ENCODE peak calls at places on chromosomes 4 and X, in four cellular contexts. One of them, this sample, is unnamed.

GRCh38 chr4:36316544-36317082 is 35.2 kb downstream of the DTHD1 start:
- DNase-seq in Calu3: no peak
- DNase-seq in SK-MEL-5: no peak
- DNase-seq in GM23248: no peak
- DNase-seq in this sample: no peak

GRCh38 chrX:140794642-140795041 is 85.1 kb downstream of the LINC00632 start:
- DNase-seq in Calu3: no peak
- DNase-seq in SK-MEL-5: no peak
- DNase-seq in GM23248: no peak
- DNase-seq in this sample: no peak

GRCh38 chrX:13778916-13779315 is 38.0 kb downstream of the GPM6B start:
- DNase-seq in Calu3: no peak
- DNase-seq in SK-MEL-5: peak
- DNase-seq in GM23248: peak
- DNase-seq in this sample: no peak

GRCh38 chr4:139015948-139016451 is 419 bp downstream of the NOCT start:
- DNase-seq in Calu3: no peak
- DNase-seq in SK-MEL-5: no peak
- DNase-seq in GM23248: peak
- DNase-seq in this sample: no peak

GRCh38 chr4:100649478-100649877 is 131.7 kb upstream of the EMCN start:
- DNase-seq in Calu3: no peak
- DNase-seq in SK-MEL-5: no peak
- DNase-seq in GM23248: peak
- DNase-seq in this sample: no peak

GRCh38 chr4:74628808-74629616 is 165.3 kb downstream of the BTC start:
- DNase-seq in Calu3: no peak
- DNase-seq in SK-MEL-5: no peak
- DNase-seq in GM23248: peak
- DNase-seq in this sample: no peak

GRCh38 chr4:175703956-175704600 is 108.0 kb downstream of the GPM6A start:
- DNase-seq in Calu3: no peak
- DNase-seq in SK-MEL-5: peak
- DNase-seq in GM23248: no peak
- DNase-seq in this sample: no peak

GRCh38 chr4:26751838-26752237 is 108.8 kb upstream of the STIM2 start:
- DNase-seq in Calu3: no peak
- DNase-seq in SK-MEL-5: no peak
- DNase-seq in GM23248: no peak
- DNase-seq in this sample: no peak

GRCh38 chr4:173499568-173500535 is 30.2 kb downstream of the HAND2 start:
- DNase-seq in Calu3: no peak
- DNase-seq in SK-MEL-5: no peak
- DNase-seq in GM23248: no peak
- DNase-seq in this sample: no peak

GRCh38 chrX:80808854-80809493 is 703 bp downstream of the BRWD3 start:
- DNase-seq in Calu3: peak
- DNase-seq in SK-MEL-5: peak
- DNase-seq in GM23248: peak
- DNase-seq in this sample: no peak

GRCh38 chrX:30161043-30161442 is 54.3 kb upstream of the MAGEB2 start:
- DNase-seq in Calu3: no peak
- DNase-seq in SK-MEL-5: no peak
- DNase-seq in GM23248: no peak
- DNase-seq in this sample: no peak

GRCh38 chr4:168098257-168098717 is 6.0 kb downstream of the ANXA10 start:
- DNase-seq in Calu3: no peak
- DNase-seq in SK-MEL-5: no peak
- DNase-seq in GM23248: peak
- DNase-seq in this sample: no peak

GRCh38 chr4:167183036-167183435 is 51.3 kb downstream of the SPOCK3 start:
- DNase-seq in Calu3: no peak
- DNase-seq in SK-MEL-5: no peak
- DNase-seq in GM23248: no peak
- DNase-seq in this sample: no peak

GRCh38 chr4:180913750-180914149 is 1329.5 kb upstream of the TENM3 start:
- DNase-seq in Calu3: no peak
- DNase-seq in SK-MEL-5: peak
- DNase-seq in GM23248: peak
- DNase-seq in this sample: no peak

GRCh38 chrX:97267916-97268680 is 384.4 kb downstream of the RPA4 start:
- DNase-seq in Calu3: no peak
- DNase-seq in SK-MEL-5: no peak
- DNase-seq in GM23248: peak
- DNase-seq in this sample: no peak

GRCh38 chrX:71198066-71198465 is 25.0 kb upstream of the GJB1 start:
- DNase-seq in Calu3: no peak
- DNase-seq in SK-MEL-5: no peak
- DNase-seq in GM23248: no peak
- DNase-seq in this sample: no peak

GRCh38 chr4:106587558-106587957 is 219.0 kb upstream of the GIMD1 start:
- DNase-seq in Calu3: no peak
- DNase-seq in SK-MEL-5: no peak
- DNase-seq in GM23248: peak
- DNase-seq in this sample: no peak

GRCh38 chrX:9708923-9709553 is 56.6 kb downstream of the GPR143 start:
- DNase-seq in Calu3: peak
- DNase-seq in SK-MEL-5: peak
- DNase-seq in GM23248: peak
- DNase-seq in this sample: peak

GRCh38 chrX:44223150-44223549 is 120.3 kb downstream of the EFHC2 start:
- DNase-seq in Calu3: peak
- DNase-seq in SK-MEL-5: no peak
- DNase-seq in GM23248: peak
- DNase-seq in this sample: no peak

GRCh38 chrX:8820910-8821527 is 19.8 kb upstream of the FAM9A start:
- DNase-seq in Calu3: no peak
- DNase-seq in SK-MEL-5: peak
- DNase-seq in GM23248: peak
- DNase-seq in this sample: no peak

GRCh38 chr4:105815701-105816100 is 79.6 kb upstream of the NPNT start:
- DNase-seq in Calu3: no peak
- DNase-seq in SK-MEL-5: no peak
- DNase-seq in GM23248: no peak
- DNase-seq in this sample: no peak

This sample was measured in B cell.